ENCODE peak calls at places on chromosomes 12 and 14, in nine cellular contexts. One of them, this sample, is unnamed.

GRCh38 chr14:72771561-72771960 is 122.3 kb downstream of the DPF3 start:
- DNase-seq in SK-N-SH: no peak
- DNase-seq in neural progenitor cell: no peak
- DNase-seq in hepatocyte: no peak
- DNase-seq in GM23248: no peak
- DNase-seq in PC-3: no peak
- DNase-seq in OCI-LY7: no peak
- DNase-seq in GM23338: no peak
- DNase-seq in MM.1S: no peak
- DNase-seq in this sample: no peak

GRCh38 chr12:74043343-74043742 is 494.3 kb upstream of the ATXN7L3B start:
- DNase-seq in SK-N-SH: no peak
- DNase-seq in neural progenitor cell: no peak
- DNase-seq in hepatocyte: peak
- DNase-seq in GM23248: peak
- DNase-seq in PC-3: peak
- DNase-seq in OCI-LY7: no peak
- DNase-seq in GM23338: peak
- DNase-seq in MM.1S: no peak
- DNase-seq in this sample: peak

GRCh38 chr12:67509987-67510386 is 138.6 kb upstream of the DYRK2 start:
- DNase-seq in SK-N-SH: no peak
- DNase-seq in neural progenitor cell: no peak
- DNase-seq in hepatocyte: no peak
- DNase-seq in GM23248: no peak
- DNase-seq in PC-3: no peak
- DNase-seq in OCI-LY7: no peak
- DNase-seq in GM23338: no peak
- DNase-seq in MM.1S: no peak
- DNase-seq in this sample: no peak

GRCh38 chr14:100904307-100905019 is 941 bp upstream of the RTL1 start:
- DNase-seq in SK-N-SH: peak
- DNase-seq in neural progenitor cell: peak
- DNase-seq in hepatocyte: peak
- DNase-seq in GM23248: peak
- DNase-seq in PC-3: peak
- DNase-seq in OCI-LY7: no peak
- DNase-seq in GM23338: peak
- DNase-seq in MM.1S: no peak
- DNase-seq in this sample: no peak

GRCh38 chr14:91373591-91374245 is 43.9 kb downstream of the CCDC88C start:
- DNase-seq in SK-N-SH: peak
- DNase-seq in neural progenitor cell: no peak
- DNase-seq in hepatocyte: no peak
- DNase-seq in GM23248: no peak
- DNase-seq in PC-3: peak
- DNase-seq in OCI-LY7: peak
- DNase-seq in GM23338: no peak
- DNase-seq in MM.1S: peak
- DNase-seq in this sample: no peak

GRCh38 chr14:69017706-69018105 is 38.6 kb upstream of the ACTN1 start:
- DNase-seq in SK-N-SH: no peak
- DNase-seq in neural progenitor cell: no peak
- DNase-seq in hepatocyte: no peak
- DNase-seq in GM23248: no peak
- DNase-seq in PC-3: no peak
- DNase-seq in OCI-LY7: no peak
- DNase-seq in GM23338: peak
- DNase-seq in MM.1S: no peak
- DNase-seq in this sample: no peak

GRCh38 chr12:32108829-32109228 is 2.2 kb downstream of the BICD1 start:
- DNase-seq in SK-N-SH: no peak
- DNase-seq in neural progenitor cell: no peak
- DNase-seq in hepatocyte: no peak
- DNase-seq in GM23248: no peak
- DNase-seq in PC-3: no peak
- DNase-seq in OCI-LY7: peak
- DNase-seq in GM23338: no peak
- DNase-seq in MM.1S: no peak
- DNase-seq in this sample: no peak

GRCh38 chr14:89085154-89086059 is 261.0 kb downstream of the TTC8 start:
- DNase-seq in SK-N-SH: no peak
- DNase-seq in neural progenitor cell: no peak
- DNase-seq in hepatocyte: no peak
- DNase-seq in GM23248: peak
- DNase-seq in PC-3: no peak
- DNase-seq in OCI-LY7: no peak
- DNase-seq in GM23338: no peak
- DNase-seq in MM.1S: no peak
- DNase-seq in this sample: no peak

GRCh38 chr14:75783184-75783583 is 122.1 kb downstream of the TTLL5 start:
- DNase-seq in SK-N-SH: no peak
- DNase-seq in neural progenitor cell: no peak
- DNase-seq in hepatocyte: no peak
- DNase-seq in GM23248: no peak
- DNase-seq in PC-3: no peak
- DNase-seq in OCI-LY7: no peak
- DNase-seq in GM23338: no peak
- DNase-seq in MM.1S: no peak
- DNase-seq in this sample: no peak

GRCh38 chr12:107557589-107558100 is 128.0 kb upstream of the PWP1 start:
- DNase-seq in SK-N-SH: no peak
- DNase-seq in neural progenitor cell: no peak
- DNase-seq in hepatocyte: no peak
- DNase-seq in GM23248: no peak
- DNase-seq in PC-3: no peak
- DNase-seq in OCI-LY7: no peak
- DNase-seq in GM23338: no peak
- DNase-seq in MM.1S: no peak
- DNase-seq in this sample: no peak
- TF ChIP-seq EZH2phosphoT487 in SK-N-SH: no peak
- TF ChIP-seq EZH2phosphoT487 in neural progenitor cell: no peak
- TF ChIP-seq EZH2phosphoT487 in hepatocyte: no peak
- TF ChIP-seq EZH2phosphoT487 in GM23248: no peak
- TF ChIP-seq EZH2phosphoT487 in PC-3: no peak
- TF ChIP-seq EZH2phosphoT487 in OCI-LY7: no peak
- TF ChIP-seq EZH2phosphoT487 in GM23338: no peak
- TF ChIP-seq EZH2phosphoT487 in MM.1S: no peak
- TF ChIP-seq EZH2phosphoT487 in this sample: no peak

GRCh38 chr14:55416866-55417265 is 5.2 kb upstream of the ATG14 start:
- DNase-seq in SK-N-SH: no peak
- DNase-seq in neural progenitor cell: peak
- DNase-seq in hepatocyte: peak
- DNase-seq in GM23248: peak
- DNase-seq in PC-3: peak
- DNase-seq in OCI-LY7: peak
- DNase-seq in GM23338: peak
- DNase-seq in MM.1S: peak
- DNase-seq in this sample: peak
- TF ChIP-seq EZH2phosphoT487 in SK-N-SH: no peak
- TF ChIP-seq EZH2phosphoT487 in neural progenitor cell: no peak
- TF ChIP-seq EZH2phosphoT487 in hepatocyte: no peak
- TF ChIP-seq EZH2phosphoT487 in GM23248: no peak
- TF ChIP-seq EZH2phosphoT487 in PC-3: no peak
- TF ChIP-seq EZH2phosphoT487 in OCI-LY7: no peak
- TF ChIP-seq EZH2phosphoT487 in GM23338: no peak
- TF ChIP-seq EZH2phosphoT487 in MM.1S: no peak
- TF ChIP-seq EZH2phosphoT487 in this sample: no peak

GRCh38 chr14:63269561-63270225 is 49.0 kb downstream of the GPHB5 start:
- DNase-seq in SK-N-SH: no peak
- DNase-seq in neural progenitor cell: no peak
- DNase-seq in hepatocyte: no peak
- DNase-seq in GM23248: no peak
- DNase-seq in PC-3: no peak
- DNase-seq in OCI-LY7: no peak
- DNase-seq in GM23338: no peak
- DNase-seq in MM.1S: no peak
- DNase-seq in this sample: no peak

GRCh38 chr14:63268746-63269145 is 50.0 kb downstream of the GPHB5 start:
- DNase-seq in SK-N-SH: no peak
- DNase-seq in neural progenitor cell: no peak
- DNase-seq in hepatocyte: no peak
- DNase-seq in GM23248: no peak
- DNase-seq in PC-3: no peak
- DNase-seq in OCI-LY7: no peak
- DNase-seq in GM23338: no peak
- DNase-seq in MM.1S: no peak
- DNase-seq in this sample: no peak

GRCh38 chr14:63262446-63262845 is 56.3 kb downstream of the GPHB5 start:
- DNase-seq in SK-N-SH: no peak
- DNase-seq in neural progenitor cell: no peak
- DNase-seq in hepatocyte: no peak
- DNase-seq in GM23248: no peak
- DNase-seq in PC-3: no peak
- DNase-seq in OCI-LY7: no peak
- DNase-seq in GM23338: no peak
- DNase-seq in MM.1S: no peak
- DNase-seq in this sample: no peak

GRCh38 chr14:63267171-63267570 is 51.6 kb downstream of the GPHB5 start:
- DNase-seq in SK-N-SH: no peak
- DNase-seq in neural progenitor cell: no peak
- DNase-seq in hepatocyte: no peak
- DNase-seq in GM23248: no peak
- DNase-seq in PC-3: no peak
- DNase-seq in OCI-LY7: no peak
- DNase-seq in GM23338: no peak
- DNase-seq in MM.1S: no peak
- DNase-seq in this sample: no peak

DNA sequence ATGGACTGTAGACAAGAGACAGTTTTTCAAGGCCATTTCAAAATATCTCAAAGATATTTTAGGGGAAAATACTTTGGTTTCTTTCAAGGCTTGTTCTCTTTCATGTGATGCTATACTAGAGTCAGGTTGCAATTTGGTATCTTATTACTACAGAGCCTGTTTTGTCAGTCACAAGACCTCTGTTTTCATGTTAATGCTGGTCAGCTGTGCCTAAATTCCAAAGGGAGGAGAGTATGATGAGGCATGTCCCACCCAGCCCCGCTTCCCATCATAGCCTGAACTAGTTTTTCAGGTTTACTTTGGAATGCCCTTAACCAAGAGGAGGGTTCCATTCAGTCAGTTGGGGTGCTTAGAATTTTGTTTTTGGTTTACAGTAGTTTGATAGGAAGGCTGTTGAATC is 52.6 kb downstream of the GPHB5 start:
- DNase-seq in SK-N-SH: no peak
- DNase-seq in neural progenitor cell: no peak
- DNase-seq in hepatocyte: no peak
- DNase-seq in GM23248: no peak
- DNase-seq in PC-3: peak
- DNase-seq in OCI-LY7: no peak
- DNase-seq in GM23338: peak
- DNase-seq in MM.1S: no peak
- DNase-seq in this sample: no peak
- TF ChIP-seq EZH2phosphoT487 in SK-N-SH: no peak
- TF ChIP-seq EZH2phosphoT487 in neural progenitor cell: no peak
- TF ChIP-seq EZH2phosphoT487 in hepatocyte: no peak
- TF ChIP-seq EZH2phosphoT487 in GM23248: no peak
- TF ChIP-seq EZH2phosphoT487 in PC-3: no peak
- TF ChIP-seq EZH2phosphoT487 in OCI-LY7: no peak
- TF ChIP-seq EZH2phosphoT487 in GM23338: no peak
- TF ChIP-seq EZH2phosphoT487 in MM.1S: no peak
- TF ChIP-seq EZH2phosphoT487 in this sample: no peak

GRCh38 chr12:6078378-6079083 is 45.9 kb downstream of the VWF start:
- DNase-seq in SK-N-SH: no peak
- DNase-seq in neural progenitor cell: no peak
- DNase-seq in hepatocyte: no peak
- DNase-seq in GM23248: no peak
- DNase-seq in PC-3: no peak
- DNase-seq in OCI-LY7: no peak
- DNase-seq in GM23338: no peak
- DNase-seq in MM.1S: peak
- DNase-seq in this sample: no peak
- TF ChIP-seq EZH2phosphoT487 in SK-N-SH: no peak
- TF ChIP-seq EZH2phosphoT487 in neural progenitor cell: no peak
- TF ChIP-seq EZH2phosphoT487 in hepatocyte: no peak
- TF ChIP-seq EZH2phosphoT487 in GM23248: no peak
- TF ChIP-seq EZH2phosphoT487 in PC-3: no peak
- TF ChIP-seq EZH2phosphoT487 in OCI-LY7: no peak
- TF ChIP-seq EZH2phosphoT487 in GM23338: no peak
- TF ChIP-seq EZH2phosphoT487 in MM.1S: no peak
- TF ChIP-seq EZH2phosphoT487 in this sample: no peak

GRCh38 chr14:90111895-90112534 is 50.2 kb downstream of the KCNK13 start:
- DNase-seq in SK-N-SH: no peak
- DNase-seq in neural progenitor cell: no peak
- DNase-seq in hepatocyte: no peak
- DNase-seq in GM23248: peak
- DNase-seq in PC-3: peak
- DNase-seq in OCI-LY7: no peak
- DNase-seq in GM23338: no peak
- DNase-seq in MM.1S: no peak
- DNase-seq in this sample: peak
- TF ChIP-seq EZH2phosphoT487 in SK-N-SH: no peak
- TF ChIP-seq EZH2phosphoT487 in neural progenitor cell: no peak
- TF ChIP-seq EZH2phosphoT487 in hepatocyte: no peak
- TF ChIP-seq EZH2phosphoT487 in GM23248: peak
- TF ChIP-seq EZH2phosphoT487 in PC-3: no peak
- TF ChIP-seq EZH2phosphoT487 in OCI-LY7: no peak
- TF ChIP-seq EZH2phosphoT487 in GM23338: no peak
- TF ChIP-seq EZH2phosphoT487 in MM.1S: no peak
- TF ChIP-seq EZH2phosphoT487 in this sample: no peak

GRCh38 chr12:56158926-56159461 is 835 bp downstream of the MYL6 start:
- DNase-seq in SK-N-SH: peak
- DNase-seq in neural progenitor cell: peak
- DNase-seq in hepatocyte: peak
- DNase-seq in GM23248: peak
- DNase-seq in PC-3: peak
- DNase-seq in OCI-LY7: peak
- DNase-seq in GM23338: peak
- DNase-seq in MM.1S: peak
- DNase-seq in this sample: no peak
- TF ChIP-seq EZH2phosphoT487 in SK-N-SH: no peak
- TF ChIP-seq EZH2phosphoT487 in neural progenitor cell: no peak
- TF ChIP-seq EZH2phosphoT487 in hepatocyte: no peak
- TF ChIP-seq EZH2phosphoT487 in GM23248: no peak
- TF ChIP-seq EZH2phosphoT487 in PC-3: no peak
- TF ChIP-seq EZH2phosphoT487 in OCI-LY7: no peak
- TF ChIP-seq EZH2phosphoT487 in GM23338: no peak
- TF ChIP-seq EZH2phosphoT487 in MM.1S: no peak
- TF ChIP-seq EZH2phosphoT487 in this sample: no peak

This sample was measured in HCT116.